ENCODE peak calls at places on chromosomes 13 and 19, in six cellular contexts. O is HCT116, T is suprapubic skin, M is stomach, L is prostate gland, V is transverse colon. R is an unnamed sample.

GRCh38 chr13:113623491-113624234 is 34.3 kb downstream of the ATP4B start:
- DNase-seq in O (no peak), T (peak; percentile 40), M (no peak), L (no peak), V (no peak), R (no peak)

GRCh38 chr13:64429691-64430090 is 2800.4 kb downstream of the PCDH9 start:
- DNase-seq in O (no peak), T (no peak), M (no peak), L (no peak), V (no peak), R (no peak)

GRCh38 chr19:38228491-38229439 is 4.7 kb upstream of the DPF1 start:
- DNase-seq in O (no peak), T (no peak), M (no peak), L (no peak), V (no peak), R (peak; percentile 76)

GRCh38 chr13:33953203-33953602 is 135.3 kb downstream of the RFC3 start:
- DNase-seq in O (no peak), T (no peak), M (no peak), L (no peak), V (no peak), R (no peak)

GRCh38 chr13:23715762-23716235 is 145.6 kb downstream of the TNFRSF19 start:
- DNase-seq in O (peak; percentile 18), T (no peak), M (peak; percentile 60), L (no peak), V (no peak), R (no peak)

GRCh38 chr13:113051641-113052040 is 54.0 kb upstream of the F7 start:
- DNase-seq in O (no peak), T (peak; percentile 19), M (no peak), L (no peak), V (no peak), R (peak; percentile 41)

GRCh38 chr13:113653264-113654174 is 4.5 kb downstream of the ATP4B start:
- DNase-seq in O (no peak), T (peak; percentile 62), M (peak; percentile 24), L (no peak), V (peak; percentile 3), R (peak; percentile 60)

GRCh38 chr13:73691891-73692290 is 442.3 kb downstream of the KLF12 start:
- DNase-seq in O (no peak), T (no peak), M (no peak), L (no peak), V (no peak), R (no peak)

GRCh38 chr19:7612282-7613274 is 16.8 kb downstream of the XAB2 start:
- DNase-seq in O (no peak), T (no peak), M (no peak), L (no peak), V (no peak), R (peak; percentile 79)

GRCh38 chr13:109271991-109272454 is 514.4 kb downstream of the IRS2 start:
- DNase-seq in O (peak; percentile 65), T (no peak), M (no peak), L (no peak), V (no peak), R (no peak)

GRCh38 chr13:30884543-30884942 is 21.5 kb upstream of the MEDAG start:
- DNase-seq in O (no peak), T (no peak), M (no peak), L (no peak), V (no peak), R (no peak)

GRCh38 chr19:49422407-49423277 is 599 bp downstream of the PTH2 start:
- DNase-seq in O (no peak), T (no peak), M (no peak), L (no peak), V (no peak), R (no peak)

GRCh38 chr13:34657716-34658115 is 284.4 kb upstream of the NBEA start:
- DNase-seq in O (no peak), T (no peak), M (no peak), L (no peak), V (no peak), R (no peak)

GRCh38 chr13:96768524-96768923 is 225.8 kb downstream of the OXGR1 start:
- DNase-seq in O (no peak), T (no peak), M (no peak), L (no peak), V (no peak), R (no peak)

GRCh38 chr13:89749888-89750287 is 1597.6 kb upstream of the MIR17HG start:
- DNase-seq in O (no peak), T (no peak), M (no peak), L (no peak), V (no peak), R (no peak)

GRCh38 chr13:41352935-41353801 is 42.1 kb downstream of the NAA16 start:
- DNase-seq in O (peak; percentile 62), T (no peak), M (no peak), L (no peak), V (no peak), R (no peak)

GRCh38 chr13:111114362-111115050 is 604 bp upstream of the ARHGEF7 start:
- DNase-seq in O (no peak), T (peak; percentile 80), M (no peak), L (peak; percentile 24), V (peak; percentile 31), R (peak; percentile 90)

GRCh38 chr13:48842316-48842715 is 133.4 kb upstream of the FNDC3A start:
- DNase-seq in O (no peak), T (no peak), M (no peak), L (no peak), V (no peak), R (no peak)

DNA sequence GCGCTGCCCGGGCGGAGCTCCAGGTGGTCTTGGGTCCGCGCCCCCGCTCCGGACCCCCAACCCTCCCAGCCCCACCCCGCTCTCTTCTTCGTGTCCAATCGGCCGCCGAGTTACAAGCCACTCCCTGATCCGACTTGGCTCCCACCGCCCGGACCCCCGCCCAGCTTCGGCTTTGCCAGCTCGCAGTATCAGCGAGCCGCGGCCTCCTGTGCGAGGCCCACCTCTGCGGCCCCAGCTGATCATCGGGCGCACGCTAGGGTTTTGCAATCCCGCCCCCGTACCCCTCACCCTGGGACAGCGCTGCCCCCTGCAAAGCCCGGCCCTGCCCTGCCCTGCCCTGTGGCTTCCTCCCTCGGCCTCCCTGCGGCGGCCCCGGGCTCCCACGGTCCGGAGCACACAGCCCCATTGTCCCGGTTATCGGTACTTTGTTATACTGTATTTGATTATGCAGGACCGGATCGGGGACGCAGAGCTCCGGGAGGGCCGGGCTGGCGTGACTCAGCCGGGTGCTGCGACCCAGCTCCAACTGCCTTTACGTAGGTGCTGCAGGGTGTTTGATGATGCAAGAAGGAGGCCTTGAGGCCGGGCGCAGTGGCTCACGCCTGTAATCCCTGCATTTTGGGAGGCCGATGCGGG is 597 bp upstream of the LPAR2 start:
- DNase-seq in O (peak; percentile 61), T (no peak), M (peak; percentile 85), L (peak; percentile 45), V (peak; percentile 69), R (peak; percentile 72)
- H3K4me3 ChIP-seq in O (peak overlapping the region; percentile 76), T (peak overlapping the region; percentile 63), M (peak overlapping the region; percentile 71), L (peak overlapping the region; percentile 76), V (peak overlapping the region; percentile 44), R (peak overlapping the region; percentile 62)

GRCh38 chr13:25633108-25633507 is 261.3 kb downstream of the ATP8A2 start:
- DNase-seq in O (no peak), T (no peak), M (no peak), L (no peak), V (no peak), R (no peak)

GRCh38 chr13:25625361-25625760 is 253.6 kb downstream of the ATP8A2 start:
- DNase-seq in O (no peak), T (no peak), M (no peak), L (no peak), V (no peak), R (no peak)

GRCh38 chr13:25632166-25632888 is 260.6 kb downstream of the ATP8A2 start:
- DNase-seq in O (no peak), T (no peak), M (no peak), L (no peak), V (no peak), R (no peak)

DNA sequence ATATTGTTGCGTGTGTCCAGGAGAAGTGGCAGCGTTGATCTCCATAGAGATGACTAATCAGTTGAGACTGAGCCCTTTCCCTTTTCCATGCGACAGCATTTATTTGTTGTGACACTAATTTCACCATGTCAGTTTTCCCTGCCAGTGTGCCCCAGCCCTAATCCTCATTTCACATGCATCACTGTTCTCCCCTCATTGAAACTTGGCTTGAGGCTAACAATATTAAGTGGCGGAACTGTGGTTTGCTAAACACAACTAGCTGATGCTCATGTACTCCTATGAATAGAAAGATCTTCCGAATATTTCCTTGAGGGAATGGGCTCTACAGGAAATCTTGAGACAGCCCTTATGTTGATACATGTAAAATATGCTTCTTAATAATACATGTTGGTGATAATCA is 258.6 kb downstream of the ATP8A2 start:
- DNase-seq in O (no peak), T (no peak), M (no peak), L (no peak), V (no peak), R (no peak)
- TF ChIP-seq POLR2AphosphoS5 in O (no peak), T (no peak), M (no peak), L (no peak), V (no peak), R (no peak)

DNA sequence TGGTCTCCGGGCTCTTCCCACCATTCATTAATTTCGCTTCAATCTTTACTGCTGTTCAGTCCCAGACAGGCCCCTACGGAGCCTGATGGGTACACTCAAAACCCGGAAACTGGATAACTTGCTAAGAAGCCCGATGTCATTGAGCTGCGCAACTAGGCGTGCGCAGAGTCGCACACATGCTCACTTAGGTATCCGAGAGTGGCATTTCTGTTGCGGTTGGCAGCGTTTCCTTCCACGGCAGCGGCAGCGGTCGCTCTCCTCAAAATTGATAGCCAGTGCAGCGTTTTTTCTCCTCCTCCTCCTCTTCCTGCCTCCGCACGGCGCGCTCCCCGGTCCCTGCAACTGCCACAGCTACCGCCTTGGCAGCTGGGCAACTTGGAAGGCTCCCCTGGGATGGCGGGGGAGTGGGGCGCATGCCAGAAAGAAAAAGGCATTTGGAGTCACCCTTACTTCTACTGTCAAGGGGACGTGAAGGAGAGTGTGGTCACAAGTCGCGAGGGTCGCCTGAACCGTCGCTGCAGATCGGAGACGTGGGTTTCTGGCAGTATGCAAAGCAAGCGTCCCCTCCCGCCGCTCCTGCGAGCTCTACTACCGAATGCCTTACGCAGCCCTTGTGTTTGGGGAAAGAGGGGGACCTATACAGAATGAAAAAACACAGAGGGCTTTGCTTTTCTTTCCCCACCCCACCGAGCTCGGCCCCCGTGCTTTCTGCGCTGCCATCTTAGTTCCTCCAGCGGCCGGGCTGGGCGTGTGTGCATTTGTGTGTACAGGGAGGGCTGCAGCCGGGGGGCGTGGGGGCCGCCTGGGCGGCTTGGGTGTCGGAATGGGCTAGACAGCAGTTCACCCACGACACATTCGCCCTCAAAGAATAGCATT is 2.5 kb upstream of the MYCBP2 start:
- DNase-seq in O (peak; percentile 95), T (peak; percentile 85), M (peak; percentile 83), L (peak; percentile 88), V (peak; percentile 89), R (peak; percentile 93)
- TF ChIP-seq POLR2A in O (peak; percentile 79), T (peak; percentile 10), M (no peak), L (peak; percentile 51), V (peak; percentile 61), R (no peak)

GRCh38 chr13:35784286-35784951 is 307.9 kb upstream of the MAB21L1 start:
- DNase-seq in O (no peak), T (no peak), M (no peak), L (no peak), V (no peak), R (no peak)

GRCh38 chr13:35787937-35788336 is 311.4 kb upstream of the MAB21L1 start:
- DNase-seq in O (no peak), T (no peak), M (no peak), L (no peak), V (no peak), R (no peak)

GRCh38 chr13:35782793-35783192 is 306.3 kb upstream of the MAB21L1 start:
- DNase-seq in O (no peak), T (no peak), M (no peak), L (no peak), V (no peak), R (no peak)

GRCh38 chr13:35789335-35790166 is 313.1 kb upstream of the MAB21L1 start:
- DNase-seq in O (peak; percentile 7), T (no peak), M (no peak), L (no peak), V (no peak), R (no peak)

GRCh38 chr13:35785563-35786327 is 309.3 kb upstream of the MAB21L1 start:
- DNase-seq in O (no peak), T (no peak), M (no peak), L (no peak), V (no peak), R (no peak)
- H3K4me3 ChIP-seq in O (no peak overlapping the region), T (no peak overlapping the region), M (no peak overlapping the region), L (no peak overlapping the region), V (no peak overlapping the region), R (no peak overlapping the region)

R was measured in upper lobe of left lung.